ENCODE peak calls at places on chromosomes 1 and 21, in five cellular contexts. One of them, this sample, is unnamed.

GRCh38 chr1:170692866-170693575 is 29.1 kb downstream of the PRRX1 start:
- DNase-seq in mesenchymal stem cell: peak
- DNase-seq in H1: no peak
- DNase-seq in H9: no peak
- DNase-seq in IMR-90: peak
- DNase-seq in this sample: no peak

GRCh38 chr1:8571200-8571984 is 246.0 kb downstream of the RERE start:
- DNase-seq in mesenchymal stem cell: peak
- DNase-seq in H1: no peak
- DNase-seq in H9: no peak
- DNase-seq in IMR-90: peak
- DNase-seq in this sample: no peak

GRCh38 chr1:91564888-91565700 is 64.4 kb downstream of the CDC7 start:
- DNase-seq in mesenchymal stem cell: no peak
- DNase-seq in H1: no peak
- DNase-seq in H9: no peak
- DNase-seq in IMR-90: peak
- DNase-seq in this sample: peak

GRCh38 chr1:203765029-203765837 is at the start of gene LAX1:
- DNase-seq in mesenchymal stem cell: no peak
- DNase-seq in H1: no peak
- DNase-seq in H9: no peak
- DNase-seq in IMR-90: no peak
- DNase-seq in this sample: no peak

GRCh38 chr1:171251042-171251740 is 2.9 kb downstream of the FMO1 start:
- DNase-seq in mesenchymal stem cell: peak
- DNase-seq in H1: no peak
- DNase-seq in H9: peak
- DNase-seq in IMR-90: peak
- DNase-seq in this sample: peak

GRCh38 chr1:154878371-154879355 is 8.6 kb upstream of the KCNN3 start:
- DNase-seq in mesenchymal stem cell: peak
- DNase-seq in H1: peak
- DNase-seq in H9: peak
- DNase-seq in IMR-90: peak
- DNase-seq in this sample: peak

GRCh38 chr1:116916533-116917460 is 7.1 kb downstream of the PTGFRN start:
- DNase-seq in mesenchymal stem cell: no peak
- DNase-seq in H1: no peak
- DNase-seq in H9: no peak
- DNase-seq in IMR-90: no peak
- DNase-seq in this sample: no peak

GRCh38 chr1:48777219-48777895 is 666 bp upstream of the BEND5 start:
- DNase-seq in mesenchymal stem cell: no peak
- DNase-seq in H1: no peak
- DNase-seq in H9: peak
- DNase-seq in IMR-90: no peak
- DNase-seq in this sample: peak

GRCh38 chr1:232066521-232066920 is 439.9 kb downstream of the DISC1 start:
- DNase-seq in mesenchymal stem cell: no peak
- DNase-seq in H1: no peak
- DNase-seq in H9: no peak
- DNase-seq in IMR-90: no peak
- DNase-seq in this sample: no peak

GRCh38 chr1:119783354-119784126 is 14.8 kb upstream of the HMGCS2 start:
- DNase-seq in mesenchymal stem cell: peak
- DNase-seq in H1: no peak
- DNase-seq in H9: no peak
- DNase-seq in IMR-90: peak
- DNase-seq in this sample: no peak

GRCh38 chr1:154193821-154194220 is 1.9 kb upstream of the TPM3 start:
- DNase-seq in mesenchymal stem cell: no peak
- DNase-seq in H1: no peak
- DNase-seq in H9: no peak
- DNase-seq in IMR-90: no peak
- DNase-seq in this sample: no peak

GRCh38 chr1:2468041-2468472 is 8.0 kb upstream of the PLCH2 start:
- DNase-seq in mesenchymal stem cell: peak
- DNase-seq in H1: no peak
- DNase-seq in H9: peak
- DNase-seq in IMR-90: peak
- DNase-seq in this sample: peak

GRCh38 chr1:119675349-119676343 is 27.6 kb upstream of the ZNF697 start:
- DNase-seq in mesenchymal stem cell: peak
- DNase-seq in H1: no peak
- DNase-seq in H9: peak
- DNase-seq in IMR-90: peak
- DNase-seq in this sample: peak

GRCh38 chr21:33760641-33761103 is 118.4 kb downstream of the ITSN1 start:
- DNase-seq in mesenchymal stem cell: peak
- DNase-seq in H1: no peak
- DNase-seq in H9: no peak
- DNase-seq in IMR-90: peak
- DNase-seq in this sample: no peak

GRCh38 chr1:184291701-184292100 is 95.1 kb upstream of the C1orf21 start:
- DNase-seq in mesenchymal stem cell: no peak
- DNase-seq in H1: no peak
- DNase-seq in H9: no peak
- DNase-seq in IMR-90: no peak
- DNase-seq in this sample: no peak

GRCh38 chr21:28747464-28747863 is 245.2 kb downstream of the LTN1 start:
- DNase-seq in mesenchymal stem cell: no peak
- DNase-seq in H1: no peak
- DNase-seq in H9: no peak
- DNase-seq in IMR-90: no peak
- DNase-seq in this sample: no peak

GRCh38 chr1:221149111-221149510 is 269.9 kb downstream of the HLX start:
- DNase-seq in mesenchymal stem cell: peak
- DNase-seq in H1: no peak
- DNase-seq in H9: no peak
- DNase-seq in IMR-90: peak
- DNase-seq in this sample: no peak

GRCh38 chr1:184567648-184568047 is 180.8 kb downstream of the C1orf21 start:
- DNase-seq in mesenchymal stem cell: peak
- DNase-seq in H1: no peak
- DNase-seq in H9: no peak
- DNase-seq in IMR-90: peak
- DNase-seq in this sample: no peak

GRCh38 chr1:89065077-89065868 is at the start of gene GBP1:
- DNase-seq in mesenchymal stem cell: peak
- DNase-seq in H1: no peak
- DNase-seq in H9: no peak
- DNase-seq in IMR-90: peak
- DNase-seq in this sample: no peak

GRCh38 chr1:30642391-30643120 is 80.8 kb downstream of the MATN1 start:
- DNase-seq in mesenchymal stem cell: no peak
- DNase-seq in H1: no peak
- DNase-seq in H9: no peak
- DNase-seq in IMR-90: no peak
- DNase-seq in this sample: no peak

GRCh38 chr21:44667612-44668011 is 885 bp upstream of the KRTAP12-2 start:
- DNase-seq in mesenchymal stem cell: no peak
- DNase-seq in H1: no peak
- DNase-seq in H9: no peak
- DNase-seq in IMR-90: no peak
- DNase-seq in this sample: no peak

GRCh38 chr1:153626929-153627796 is at the start of gene S100A13:
- DNase-seq in mesenchymal stem cell: peak
- DNase-seq in H1: peak
- DNase-seq in H9: peak
- DNase-seq in IMR-90: peak
- DNase-seq in this sample: peak

GRCh38 chr1:30447701-30448100 is 275.7 kb downstream of the MATN1 start:
- DNase-seq in mesenchymal stem cell: no peak
- DNase-seq in H1: no peak
- DNase-seq in H9: peak
- DNase-seq in IMR-90: no peak
- DNase-seq in this sample: no peak

GRCh38 chr21:42125571-42126544 is 54.7 kb downstream of the UMODL1 start:
- DNase-seq in mesenchymal stem cell: peak
- DNase-seq in H1: no peak
- DNase-seq in H9: peak
- DNase-seq in IMR-90: peak
- DNase-seq in this sample: no peak

GRCh38 chr1:204150702-204151561 is 912 bp downstream of the ETNK2 start:
- DNase-seq in mesenchymal stem cell: peak
- DNase-seq in H1: no peak
- DNase-seq in H9: peak
- DNase-seq in IMR-90: no peak
- DNase-seq in this sample: no peak

DNA sequence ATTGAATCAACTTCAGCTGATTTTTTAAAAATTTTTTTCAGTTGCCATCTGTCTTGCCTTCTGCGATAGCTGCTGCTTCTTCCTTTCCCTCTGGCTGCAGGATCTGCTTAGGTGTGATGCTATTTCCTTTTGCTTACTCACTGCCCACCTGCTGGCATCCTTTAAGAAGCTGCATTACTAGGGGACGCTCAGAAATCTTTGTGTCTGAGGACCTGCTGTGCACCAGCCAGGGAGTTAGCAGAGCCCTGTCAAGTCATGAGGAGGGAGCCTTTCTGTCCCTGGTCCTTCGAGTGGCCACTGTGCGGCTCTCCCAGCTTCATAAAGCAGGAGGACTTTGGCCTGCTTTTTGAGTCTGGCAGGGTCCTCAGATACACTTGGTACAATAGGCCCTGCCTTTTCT is 327.8 kb downstream of the USH2A start:
- DNase-seq in mesenchymal stem cell: no peak
- DNase-seq in H1: peak
- DNase-seq in H9: peak
- DNase-seq in IMR-90: no peak
- DNase-seq in this sample: no peak
- H2BK5ac ChIP-seq in mesenchymal stem cell: no peak
- H2BK5ac ChIP-seq in H1: peak
- H2BK5ac ChIP-seq in H9: no peak
- H2BK5ac ChIP-seq in IMR-90: no peak
- H2BK5ac ChIP-seq in this sample: no peak

GRCh38 chr1:245773344-245773743 is 618.6 kb downstream of the KIF26B start:
- DNase-seq in mesenchymal stem cell: no peak
- DNase-seq in H1: no peak
- DNase-seq in H9: no peak
- DNase-seq in IMR-90: no peak
- DNase-seq in this sample: no peak
- H3K14ac ChIP-seq in mesenchymal stem cell: no peak
- H3K14ac ChIP-seq in H1: no peak
- H3K14ac ChIP-seq in H9: no peak
- H3K14ac ChIP-seq in IMR-90: no peak
- H3K14ac ChIP-seq in this sample: no peak

DNA sequence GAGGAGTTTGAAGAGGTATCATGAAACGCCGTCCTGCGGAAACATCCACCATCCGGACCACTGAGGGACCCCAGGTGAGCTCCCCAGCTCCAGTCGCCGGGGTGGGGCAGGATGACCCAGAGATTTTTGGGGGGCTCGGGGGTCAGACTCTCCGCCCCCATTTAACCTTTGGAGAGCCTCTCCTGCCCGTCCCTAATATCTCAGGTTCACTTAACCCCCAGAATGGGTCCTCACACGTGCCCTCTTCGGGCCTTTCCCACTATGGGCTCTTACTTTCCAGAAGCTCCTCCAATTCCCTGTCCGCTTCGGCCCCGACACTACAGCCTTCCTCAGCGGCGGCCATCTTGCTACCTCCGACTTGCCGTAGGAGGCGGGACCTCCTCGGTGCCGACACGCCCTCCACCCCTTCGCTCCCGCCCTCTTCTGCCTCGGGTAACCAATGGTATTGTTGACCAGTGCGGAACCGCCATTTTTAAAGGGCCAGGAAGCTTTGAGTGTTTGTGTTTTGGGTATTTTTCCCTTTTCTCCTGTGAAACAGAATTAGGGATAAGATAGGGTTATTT is at the start of gene PEX19:
- DNase-seq in mesenchymal stem cell: peak
- DNase-seq in H1: peak
- DNase-seq in H9: peak
- DNase-seq in IMR-90: peak
- DNase-seq in this sample: peak
- H2BK5ac ChIP-seq in mesenchymal stem cell: peak
- H2BK5ac ChIP-seq in H1: peak
- H2BK5ac ChIP-seq in H9: no peak
- H2BK5ac ChIP-seq in IMR-90: peak
- H2BK5ac ChIP-seq in this sample: no peak

GRCh38 chr1:227935826-227936225 is 11.9 kb downstream of the WNT9A start:
- DNase-seq in mesenchymal stem cell: no peak
- DNase-seq in H1: no peak
- DNase-seq in H9: no peak
- DNase-seq in IMR-90: no peak
- DNase-seq in this sample: no peak

GRCh38 chr1:227937031-227937430 is 10.7 kb downstream of the WNT9A start:
- DNase-seq in mesenchymal stem cell: no peak
- DNase-seq in H1: no peak
- DNase-seq in H9: no peak
- DNase-seq in IMR-90: no peak
- DNase-seq in this sample: no peak

GRCh38 chr1:227938911-227939790 is 8.6 kb downstream of the WNT9A start:
- DNase-seq in mesenchymal stem cell: no peak
- DNase-seq in H1: no peak
- DNase-seq in H9: no peak
- DNase-seq in IMR-90: no peak
- DNase-seq in this sample: no peak

GRCh38 chr1:227938276-227938675 is 9.5 kb downstream of the WNT9A start:
- DNase-seq in mesenchymal stem cell: no peak
- DNase-seq in H1: no peak
- DNase-seq in H9: no peak
- DNase-seq in IMR-90: no peak
- DNase-seq in this sample: no peak

DNA sequence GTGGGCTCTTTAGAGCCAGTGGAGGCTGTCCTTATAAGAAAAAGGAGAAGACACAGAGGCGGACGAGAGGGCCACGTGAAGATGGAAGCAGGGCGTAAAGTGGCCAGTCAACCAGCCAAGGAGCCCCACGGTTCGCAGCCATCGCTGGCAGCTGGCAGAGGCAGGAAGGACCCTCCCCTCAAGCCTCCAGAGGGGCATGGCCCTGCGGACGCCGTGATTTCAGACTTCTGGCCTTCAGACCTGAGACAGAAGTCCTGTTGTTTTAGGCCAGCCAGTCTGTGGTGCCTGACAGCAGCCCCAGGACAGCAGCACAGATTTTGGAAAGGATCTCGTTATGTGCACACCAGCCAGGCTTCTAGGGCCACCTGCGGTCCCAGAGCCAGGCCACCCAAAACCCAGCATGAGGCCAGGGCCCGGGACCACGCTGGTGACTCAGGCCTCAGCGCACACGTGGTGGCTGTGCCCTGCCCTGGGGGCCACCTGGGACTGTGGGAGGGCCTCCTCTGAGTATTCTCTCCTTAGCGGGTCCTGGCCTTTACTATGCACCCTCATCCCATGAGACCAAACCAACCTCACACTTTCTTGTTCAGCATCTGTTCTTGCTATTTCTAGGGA is 10.1 kb downstream of the WNT9A start:
- DNase-seq in mesenchymal stem cell: no peak
- DNase-seq in H1: no peak
- DNase-seq in H9: no peak
- DNase-seq in IMR-90: no peak
- DNase-seq in this sample: no peak
- H3K14ac ChIP-seq in mesenchymal stem cell: no peak
- H3K14ac ChIP-seq in H1: no peak
- H3K14ac ChIP-seq in H9: no peak
- H3K14ac ChIP-seq in IMR-90: no peak
- H3K14ac ChIP-seq in this sample: peak

This sample was measured in neuronal stem cell.